ENCODE peak calls at places on chromosomes 3 and 15, in eight cellular contexts. One of them, this sample, is unnamed.

GRCh38 chr3:159616234-159616825 is 372.3 kb upstream of the IL12A start:
- DNase-seq in HCT116: no peak
- DNase-seq in A549: peak
- DNase-seq in HepG2: no peak
- DNase-seq in K562: no peak
- DNase-seq in GM23338: peak
- DNase-seq in Panc1: no peak
- DNase-seq in SK-N-SH: no peak
- DNase-seq in this sample: no peak

GRCh38 chr3:179323197-179323901 is 518 bp downstream of the ZNF639 start:
- DNase-seq in HCT116: no peak
- DNase-seq in A549: peak
- DNase-seq in HepG2: peak
- DNase-seq in K562: peak
- DNase-seq in GM23338: peak
- DNase-seq in Panc1: no peak
- DNase-seq in SK-N-SH: peak
- DNase-seq in this sample: peak

GRCh38 chr3:56323986-56324420 is 144.3 kb downstream of the ERC2 start:
- DNase-seq in HCT116: no peak
- DNase-seq in A549: no peak
- DNase-seq in HepG2: no peak
- DNase-seq in K562: peak
- DNase-seq in GM23338: no peak
- DNase-seq in Panc1: no peak
- DNase-seq in SK-N-SH: no peak
- DNase-seq in this sample: no peak

GRCh38 chr3:189530822-189531221 is 100.4 kb upstream of the TP63 start:
- DNase-seq in HCT116: peak
- DNase-seq in A549: no peak
- DNase-seq in HepG2: no peak
- DNase-seq in K562: no peak
- DNase-seq in GM23338: no peak
- DNase-seq in Panc1: no peak
- DNase-seq in SK-N-SH: no peak
- DNase-seq in this sample: no peak

GRCh38 chr3:184560531-184560930 is 1.1 kb upstream of the EPHB3 start:
- DNase-seq in HCT116: no peak
- DNase-seq in A549: no peak
- DNase-seq in HepG2: no peak
- DNase-seq in K562: no peak
- DNase-seq in GM23338: no peak
- DNase-seq in Panc1: no peak
- DNase-seq in SK-N-SH: no peak
- DNase-seq in this sample: no peak

GRCh38 chr15:58258501-58259274 is 120.5 kb downstream of the AQP9 start:
- DNase-seq in HCT116: no peak
- DNase-seq in A549: no peak
- DNase-seq in HepG2: no peak
- DNase-seq in K562: no peak
- DNase-seq in GM23338: peak
- DNase-seq in Panc1: no peak
- DNase-seq in SK-N-SH: no peak
- DNase-seq in this sample: no peak

GRCh38 chr3:64992462-64993285 is 304.9 kb upstream of the ADAMTS9 start:
- DNase-seq in HCT116: no peak
- DNase-seq in A549: no peak
- DNase-seq in HepG2: no peak
- DNase-seq in K562: no peak
- DNase-seq in GM23338: peak
- DNase-seq in Panc1: no peak
- DNase-seq in SK-N-SH: no peak
- DNase-seq in this sample: no peak

GRCh38 chr3:107959767-107960166 is 131.1 kb downstream of the CD47 start:
- DNase-seq in HCT116: no peak
- DNase-seq in A549: no peak
- DNase-seq in HepG2: no peak
- DNase-seq in K562: no peak
- DNase-seq in GM23338: no peak
- DNase-seq in Panc1: no peak
- DNase-seq in SK-N-SH: no peak
- DNase-seq in this sample: no peak

GRCh38 chr3:13955084-13955483 is 75.2 kb upstream of the WNT7A start:
- DNase-seq in HCT116: no peak
- DNase-seq in A549: no peak
- DNase-seq in HepG2: no peak
- DNase-seq in K562: no peak
- DNase-seq in GM23338: peak
- DNase-seq in Panc1: no peak
- DNase-seq in SK-N-SH: no peak
- DNase-seq in this sample: no peak

GRCh38 chr3:117016359-117016758 is 306.8 kb downstream of the TUSC7 start:
- DNase-seq in HCT116: no peak
- DNase-seq in A549: no peak
- DNase-seq in HepG2: no peak
- DNase-seq in K562: no peak
- DNase-seq in GM23338: peak
- DNase-seq in Panc1: no peak
- DNase-seq in SK-N-SH: no peak
- DNase-seq in this sample: no peak

GRCh38 chr3:1275495-1275894 is 182.7 kb downstream of the CNTN6 start:
- DNase-seq in HCT116: no peak
- DNase-seq in A549: peak
- DNase-seq in HepG2: no peak
- DNase-seq in K562: no peak
- DNase-seq in GM23338: peak
- DNase-seq in Panc1: no peak
- DNase-seq in SK-N-SH: no peak
- DNase-seq in this sample: peak

GRCh38 chr3:53160660-53161344 is at the start of gene PRKCD:
- DNase-seq in HCT116: peak
- DNase-seq in A549: peak
- DNase-seq in HepG2: peak
- DNase-seq in K562: peak
- DNase-seq in GM23338: peak
- DNase-seq in Panc1: peak
- DNase-seq in SK-N-SH: peak
- DNase-seq in this sample: no peak

GRCh38 chr3:193826126-193826795 is 233.3 kb downstream of the OPA1 start:
- DNase-seq in HCT116: no peak
- DNase-seq in A549: peak
- DNase-seq in HepG2: no peak
- DNase-seq in K562: peak
- DNase-seq in GM23338: no peak
- DNase-seq in Panc1: no peak
- DNase-seq in SK-N-SH: no peak
- DNase-seq in this sample: no peak

GRCh38 chr3:136142592-136142991 is 53.5 kb downstream of the MSL2 start:
- DNase-seq in HCT116: peak
- DNase-seq in A549: peak
- DNase-seq in HepG2: peak
- DNase-seq in K562: no peak
- DNase-seq in GM23338: peak
- DNase-seq in Panc1: peak
- DNase-seq in SK-N-SH: no peak
- DNase-seq in this sample: no peak

GRCh38 chr3:150370982-150371381 is 37.1 kb upstream of the TSC22D2 start:
- DNase-seq in HCT116: no peak
- DNase-seq in A549: no peak
- DNase-seq in HepG2: no peak
- DNase-seq in K562: no peak
- DNase-seq in GM23338: no peak
- DNase-seq in Panc1: no peak
- DNase-seq in SK-N-SH: no peak
- DNase-seq in this sample: no peak

GRCh38 chr3:50160561-50160983 is 5.4 kb downstream of the SEMA3F start:
- DNase-seq in HCT116: no peak
- DNase-seq in A549: no peak
- DNase-seq in HepG2: no peak
- DNase-seq in K562: peak
- DNase-seq in GM23338: no peak
- DNase-seq in Panc1: no peak
- DNase-seq in SK-N-SH: no peak
- DNase-seq in this sample: no peak

GRCh38 chr3:138049157-138049919 is 39.4 kb downstream of the CLDN18 start:
- DNase-seq in HCT116: no peak
- DNase-seq in A549: no peak
- DNase-seq in HepG2: no peak
- DNase-seq in K562: peak
- DNase-seq in GM23338: peak
- DNase-seq in Panc1: no peak
- DNase-seq in SK-N-SH: no peak
- DNase-seq in this sample: no peak

GRCh38 chr3:17372362-17372761 is 370.1 kb downstream of the TBC1D5 start:
- DNase-seq in HCT116: no peak
- DNase-seq in A549: no peak
- DNase-seq in HepG2: no peak
- DNase-seq in K562: no peak
- DNase-seq in GM23338: no peak
- DNase-seq in Panc1: no peak
- DNase-seq in SK-N-SH: no peak
- DNase-seq in this sample: no peak

GRCh38 chr15:20341901-20342605 is 199.5 kb downstream of the GOLGA6L6 start:
- DNase-seq in HCT116: no peak
- DNase-seq in A549: peak
- DNase-seq in HepG2: no peak
- DNase-seq in K562: no peak
- DNase-seq in GM23338: no peak
- DNase-seq in Panc1: no peak
- DNase-seq in SK-N-SH: no peak
- DNase-seq in this sample: no peak

GRCh38 chr3:152910966-152911365 is 76.0 kb downstream of the P2RY1 start:
- DNase-seq in HCT116: no peak
- DNase-seq in A549: no peak
- DNase-seq in HepG2: no peak
- DNase-seq in K562: no peak
- DNase-seq in GM23338: no peak
- DNase-seq in Panc1: no peak
- DNase-seq in SK-N-SH: no peak
- DNase-seq in this sample: no peak

GRCh38 chr15:71374607-71375352 is 259.5 kb downstream of the THSD4 start:
- DNase-seq in HCT116: no peak
- DNase-seq in A549: no peak
- DNase-seq in HepG2: no peak
- DNase-seq in K562: no peak
- DNase-seq in GM23338: no peak
- DNase-seq in Panc1: no peak
- DNase-seq in SK-N-SH: no peak
- DNase-seq in this sample: no peak

GRCh38 chr3:38129058-38129457 is 7.9 kb downstream of the ACAA1 start:
- DNase-seq in HCT116: no peak
- DNase-seq in A549: no peak
- DNase-seq in HepG2: no peak
- DNase-seq in K562: no peak
- DNase-seq in GM23338: no peak
- DNase-seq in Panc1: no peak
- DNase-seq in SK-N-SH: no peak
- DNase-seq in this sample: no peak

GRCh38 chr15:25850154-25851111 is 12.7 kb downstream of the ATP10A start:
- DNase-seq in HCT116: no peak
- DNase-seq in A549: peak
- DNase-seq in HepG2: peak
- DNase-seq in K562: peak
- DNase-seq in GM23338: peak
- DNase-seq in Panc1: peak
- DNase-seq in SK-N-SH: peak
- DNase-seq in this sample: no peak

GRCh38 chr3:57820479-57820878 is 64.4 kb downstream of the SLMAP start:
- DNase-seq in HCT116: no peak
- DNase-seq in A549: no peak
- DNase-seq in HepG2: peak
- DNase-seq in K562: no peak
- DNase-seq in GM23338: peak
- DNase-seq in Panc1: no peak
- DNase-seq in SK-N-SH: no peak
- DNase-seq in this sample: no peak
- TF ChIP-seq REST in HCT116: no peak
- TF ChIP-seq REST in A549: no peak
- TF ChIP-seq REST in HepG2: no peak
- TF ChIP-seq REST in K562: no peak
- TF ChIP-seq REST in GM23338: no peak
- TF ChIP-seq REST in Panc1: no peak
- TF ChIP-seq REST in SK-N-SH: no peak
- TF ChIP-seq REST in this sample: no peak

DNA sequence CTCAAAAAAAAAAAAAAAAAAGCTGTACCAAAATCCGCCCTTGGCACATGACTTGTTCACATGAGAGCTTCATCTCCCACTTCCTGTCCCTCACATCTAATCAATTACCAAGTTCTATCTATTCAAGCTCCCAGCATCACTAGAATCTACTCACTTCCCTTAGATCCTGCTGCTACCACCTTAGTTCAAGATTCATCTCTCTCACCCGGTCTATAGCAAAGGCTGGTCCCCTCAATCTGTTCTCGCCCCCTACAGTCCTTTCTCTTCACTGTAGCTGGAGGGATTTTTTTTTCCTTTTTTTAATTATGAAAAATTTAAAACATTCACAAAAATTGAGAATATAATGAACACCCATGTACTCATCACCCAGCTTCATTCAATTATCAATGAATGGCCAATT is 16.7 kb upstream of the GPR160 start:
- DNase-seq in HCT116: no peak
- DNase-seq in A549: no peak
- DNase-seq in HepG2: no peak
- DNase-seq in K562: no peak
- DNase-seq in GM23338: peak
- DNase-seq in Panc1: no peak
- DNase-seq in SK-N-SH: no peak
- DNase-seq in this sample: no peak
- H3K4me3 ChIP-seq in HCT116: no peak
- H3K4me3 ChIP-seq in A549: no peak
- H3K4me3 ChIP-seq in HepG2: no peak
- H3K4me3 ChIP-seq in K562: no peak
- H3K4me3 ChIP-seq in GM23338: no peak
- H3K4me3 ChIP-seq in Panc1: no peak
- H3K4me3 ChIP-seq in SK-N-SH: no peak
- H3K4me3 ChIP-seq in this sample: no peak

GRCh38 chr3:127800508-127800907 is 21.8 kb downstream of the MGLL start:
- DNase-seq in HCT116: no peak
- DNase-seq in A549: no peak
- DNase-seq in HepG2: no peak
- DNase-seq in K562: no peak
- DNase-seq in GM23338: no peak
- DNase-seq in Panc1: no peak
- DNase-seq in SK-N-SH: no peak
- DNase-seq in this sample: no peak
- TF ChIP-seq REST in HCT116: no peak
- TF ChIP-seq REST in A549: no peak
- TF ChIP-seq REST in HepG2: no peak
- TF ChIP-seq REST in K562: no peak
- TF ChIP-seq REST in GM23338: no peak
- TF ChIP-seq REST in Panc1: no peak
- TF ChIP-seq REST in SK-N-SH: no peak
- TF ChIP-seq REST in this sample: no peak

DNA sequence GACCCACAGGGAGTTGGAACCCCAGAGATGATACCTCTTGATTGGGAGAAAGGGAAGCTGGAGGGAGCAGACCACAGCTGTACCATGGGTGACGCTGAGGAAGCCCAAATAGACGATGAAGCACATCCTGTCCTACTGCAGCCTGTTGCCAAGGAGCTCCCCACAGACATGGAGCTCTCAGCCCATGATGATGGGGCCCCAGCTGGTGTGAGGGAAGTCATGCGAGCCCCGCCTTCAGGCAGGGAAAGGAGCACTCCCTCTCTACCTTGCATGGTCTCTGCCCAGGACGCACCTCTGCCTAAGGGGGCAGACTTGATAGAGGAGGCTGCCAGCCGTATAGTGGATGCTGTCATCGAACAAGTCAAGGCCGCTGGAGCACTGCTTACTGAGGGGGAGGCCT is 201.1 kb downstream of the AKAP13 start:
- DNase-seq in HCT116: no peak
- DNase-seq in A549: no peak
- DNase-seq in HepG2: no peak
- DNase-seq in K562: no peak
- DNase-seq in GM23338: no peak
- DNase-seq in Panc1: no peak
- DNase-seq in SK-N-SH: no peak
- DNase-seq in this sample: no peak
- H3K4me3 ChIP-seq in HCT116: no peak
- H3K4me3 ChIP-seq in A549: peak
- H3K4me3 ChIP-seq in HepG2: no peak
- H3K4me3 ChIP-seq in K562: no peak
- H3K4me3 ChIP-seq in GM23338: no peak
- H3K4me3 ChIP-seq in Panc1: no peak
- H3K4me3 ChIP-seq in SK-N-SH: no peak
- H3K4me3 ChIP-seq in this sample: no peak